ENCODE peak calls at places on chromosomes 3 and 15, in ten cellular contexts. O, U, J, P, F, E, H, C, T and N are unnamed samples.

GRCh38 chr3:126311338-126311978 is 45.8 kb downstream of the KLF15 start:
- DNase-seq in O (no peak), U (no peak), J (no peak), P (peak), F (no peak), E (no peak), H (no peak), C (no peak), T (no peak), N (no peak)

GRCh38 chr15:86620636-86621349 is 541.1 kb downstream of the AGBL1 start:
- DNase-seq in O (no peak), U (no peak), J (no peak), P (no peak), F (no peak), E (no peak), H (no peak), C (no peak), T (no peak), N (no peak)

GRCh38 chr3:197430961-197431910 is 124.5 kb downstream of the BDH1 start:
- DNase-seq in O (peak), U (no peak), J (no peak), P (peak), F (no peak), E (no peak), H (no peak), C (no peak), T (no peak), N (no peak)

GRCh38 chr15:23687143-23687470 is at the start of gene NDN:
- DNase-seq in O (peak), U (peak), J (no peak), P (no peak), F (no peak), E (no peak), H (no peak), C (no peak), T (no peak), N (no peak)

GRCh38 chr15:70277556-70277955 is 179.8 kb upstream of the TLE3 start:
- DNase-seq in O (no peak), U (no peak), J (no peak), P (no peak), F (no peak), E (no peak), H (no peak), C (no peak), T (no peak), N (no peak)

GRCh38 chr15:74132681-74133070 is 2.3 kb downstream of the ISLR2 start:
- DNase-seq in O (peak), U (no peak), J (no peak), P (no peak), F (no peak), E (no peak), H (no peak), C (no peak), T (no peak), N (no peak)

GRCh38 chr3:112995800-112996199 is 5.0 kb downstream of the GTPBP8 start:
- DNase-seq in O (no peak), U (no peak), J (no peak), P (no peak), F (no peak), E (no peak), H (no peak), C (no peak), T (no peak), N (no peak)

GRCh38 chr3:170496026-170496867 is 77.6 kb downstream of the CLDN11 start:
- DNase-seq in O (no peak), U (no peak), J (no peak), P (no peak), F (no peak), E (no peak), H (no peak), C (no peak), T (no peak), N (no peak)

GRCh38 chr3:16824085-16824696 is 60.6 kb upstream of the PLCL2 start:
- DNase-seq in O (no peak), U (no peak), J (no peak), P (no peak), F (peak), E (no peak), H (no peak), C (no peak), T (no peak), N (no peak)

GRCh38 chr3:45607790-45608189 is 13.2 kb downstream of the LIMD1 start:
- DNase-seq in O (peak), U (no peak), J (no peak), P (no peak), F (no peak), E (no peak), H (no peak), C (no peak), T (no peak), N (peak)

GRCh38 chr15:52438047-52438446 is 90.6 kb downstream of the MYO5A start:
- DNase-seq in O (peak), U (no peak), J (no peak), P (no peak), F (no peak), E (no peak), H (no peak), C (no peak), T (no peak), N (peak)

GRCh38 chr3:27134165-27134796 is 234.9 kb downstream of the NEK10 start:
- DNase-seq in O (peak), U (peak), J (peak), P (peak), F (peak), E (peak), H (peak), C (peak), T (peak), N (peak)

GRCh38 chr15:75775296-75776074 is 62.8 kb upstream of the CSPG4 start:
- DNase-seq in O (no peak), U (no peak), J (no peak), P (no peak), F (no peak), E (no peak), H (peak), C (no peak), T (no peak), N (no peak)

GRCh38 chr3:13782501-13782900 is 97.4 kb downstream of the WNT7A start:
- DNase-seq in O (no peak), U (no peak), J (no peak), P (no peak), F (no peak), E (no peak), H (no peak), C (no peak), T (peak), N (no peak)

GRCh38 chr15:49045691-49046112 is 544 bp downstream of the SECISBP2L start:
- DNase-seq in O (peak), U (no peak), J (peak), P (no peak), F (no peak), E (no peak), H (no peak), C (peak), T (peak), N (peak)